ENCODE peak calls at places on chromosomes 2 and 18, in five cellular contexts. One of them, this sample, is unnamed.

GRCh38 chr2:134206573-134206972 is 47.3 kb upstream of the MGAT5 start:
- DNase-seq in foreskin melanocyte: no peak
- DNase-seq in astrocyte of the hippocampus: peak
- DNase-seq in hypothalamus: no peak
- DNase-seq in H1: no peak
- DNase-seq in this sample: no peak

GRCh38 chr2:85394256-85394655 is 15.9 kb downstream of the CAPG start:
- DNase-seq in H1: no peak
- DNase-seq in astrocyte of the hippocampus: peak
- DNase-seq in foreskin melanocyte: no peak
- DNase-seq in hypothalamus: peak
- DNase-seq in this sample: no peak

GRCh38 chr18:28124239-28125029 is 52.5 kb downstream of the CDH2 start:
- DNase-seq in astrocyte of the hippocampus: peak
- DNase-seq in H1: no peak
- DNase-seq in hypothalamus: no peak
- DNase-seq in foreskin melanocyte: peak
- DNase-seq in this sample: no peak

GRCh38 chr2:104769096-104769495 is 84.8 kb upstream of the POU3F3 start:
- DNase-seq in hypothalamus: no peak
- DNase-seq in astrocyte of the hippocampus: peak
- DNase-seq in H1: no peak
- DNase-seq in foreskin melanocyte: no peak
- DNase-seq in this sample: no peak

GRCh38 chr2:136323212-136323611 is 205.3 kb upstream of the CXCR4 start:
- DNase-seq in astrocyte of the hippocampus: no peak
- DNase-seq in H1: no peak
- DNase-seq in foreskin melanocyte: no peak
- DNase-seq in hypothalamus: no peak
- DNase-seq in this sample: no peak

GRCh38 chr2:46458763-46459505 is 20.4 kb upstream of the TMEM247 start:
- DNase-seq in hypothalamus: no peak
- DNase-seq in H1: no peak
- DNase-seq in astrocyte of the hippocampus: no peak
- DNase-seq in foreskin melanocyte: no peak
- DNase-seq in this sample: no peak

GRCh38 chr2:239252433-239253200 is 148.2 kb downstream of the HDAC4 start:
- DNase-seq in foreskin melanocyte: peak
- DNase-seq in astrocyte of the hippocampus: no peak
- DNase-seq in hypothalamus: no peak
- DNase-seq in H1: no peak
- DNase-seq in this sample: no peak

GRCh38 chr2:240572141-240573031 is 4.1 kb downstream of the RNPEPL1 start:
- DNase-seq in foreskin melanocyte: no peak
- DNase-seq in H1: no peak
- DNase-seq in hypothalamus: no peak
- DNase-seq in astrocyte of the hippocampus: no peak
- DNase-seq in this sample: no peak

GRCh38 chr2:101135412-101136296 is 15.5 kb downstream of the TBC1D8 start:
- DNase-seq in astrocyte of the hippocampus: no peak
- DNase-seq in hypothalamus: no peak
- DNase-seq in foreskin melanocyte: no peak
- DNase-seq in H1: no peak
- DNase-seq in this sample: no peak

GRCh38 chr2:34663314-34663713 is 1064.2 kb upstream of the FAM98A start:
- DNase-seq in hypothalamus: no peak
- DNase-seq in H1: no peak
- DNase-seq in astrocyte of the hippocampus: no peak
- DNase-seq in foreskin melanocyte: no peak
- DNase-seq in this sample: no peak

GRCh38 chr2:9206991-9207640 is 504 bp downstream of the ASAP2 start:
- DNase-seq in foreskin melanocyte: no peak
- DNase-seq in H1: no peak
- DNase-seq in astrocyte of the hippocampus: peak
- DNase-seq in hypothalamus: no peak
- DNase-seq in this sample: peak

GRCh38 chr2:233436191-233436581 is 81.9 kb downstream of the DGKD start:
- DNase-seq in hypothalamus: no peak
- DNase-seq in astrocyte of the hippocampus: no peak
- DNase-seq in H1: no peak
- DNase-seq in foreskin melanocyte: no peak
- DNase-seq in this sample: no peak

GRCh38 chr2:17518212-17519154 is at the start of gene RAD51AP2:
- DNase-seq in hypothalamus: peak
- DNase-seq in foreskin melanocyte: peak
- DNase-seq in astrocyte of the hippocampus: peak
- DNase-seq in H1: no peak
- DNase-seq in this sample: peak

GRCh38 chr2:195612515-195613495 is 44.2 kb upstream of the SLC39A10 start:
- DNase-seq in foreskin melanocyte: no peak
- DNase-seq in hypothalamus: no peak
- DNase-seq in H1: peak
- DNase-seq in astrocyte of the hippocampus: peak
- DNase-seq in this sample: no peak

GRCh38 chr2:176084629-176085119 is 912 bp upstream of the EVX2 start:
- DNase-seq in foreskin melanocyte: no peak
- DNase-seq in astrocyte of the hippocampus: no peak
- DNase-seq in hypothalamus: no peak
- DNase-seq in H1: no peak
- DNase-seq in this sample: no peak

GRCh38 chr2:239005586-239005985 is 157.7 kb downstream of the TWIST2 start:
- DNase-seq in foreskin melanocyte: no peak
- DNase-seq in astrocyte of the hippocampus: no peak
- DNase-seq in hypothalamus: no peak
- DNase-seq in H1: no peak
- DNase-seq in this sample: no peak

GRCh38 chr2:168686485-168687191 is 115.8 kb upstream of the NOSTRIN start:
- DNase-seq in astrocyte of the hippocampus: peak
- DNase-seq in H1: no peak
- DNase-seq in hypothalamus: no peak
- DNase-seq in foreskin melanocyte: no peak
- DNase-seq in this sample: no peak

GRCh38 chr2:207161247-207161646 is 4.5 kb downstream of the KLF7 start:
- DNase-seq in astrocyte of the hippocampus: peak
- DNase-seq in foreskin melanocyte: no peak
- DNase-seq in hypothalamus: no peak
- DNase-seq in H1: no peak
- DNase-seq in this sample: no peak

GRCh38 chr18:57352271-57352701 is at the start of gene ST8SIA3:
- DNase-seq in H1: no peak
- DNase-seq in astrocyte of the hippocampus: no peak
- DNase-seq in foreskin melanocyte: no peak
- DNase-seq in hypothalamus: no peak
- DNase-seq in this sample: no peak

This sample was measured in SK-MEL-5.